ENCODE peak calls at places on chromosome 10, in six cellular contexts. T is AG20443; Y is LoVo; F is colonic mucosa; V is activated CD4-positive, CD25-positive, alpha-beta regulatory T cell; Q is NCI-H2081. I is an unnamed sample.

GRCh38 chr10:106440355-106440754 is 724.2 kb downstream of the SORCS1 start:
- DNase-seq in Q (no peak), V (no peak), T (no peak), F (no peak), Y (no peak), I (no peak)

GRCh38 chr10:33157108-33157507 is 177.4 kb downstream of the NRP1 start:
- DNase-seq in T (peak), Y (no peak), F (no peak), V (no peak), Q (no peak), I (no peak)

GRCh38 chr10:70255329-70256299 is 22.4 kb upstream of the PPA1 start:
- DNase-seq in Q (no peak), F (peak), Y (peak), V (no peak), T (peak), I (no peak)

GRCh38 chr10:36351159-36351558 is 709.1 kb upstream of the FZD8 start:
- DNase-seq in V (no peak), Q (no peak), Y (no peak), F (no peak), T (no peak), I (no peak)

GRCh38 chr10:61898435-61898778 is 3.1 kb upstream of the ARID5B start:
- DNase-seq in F (no peak), V (no peak), T (no peak), Q (peak), Y (peak), I (no peak)

GRCh38 chr10:77474386-77474785 is 163.2 kb downstream of the KCNMA1 start:
- DNase-seq in Q (no peak), Y (no peak), F (no peak), T (no peak), V (no peak), I (no peak)

GRCh38 chr10:2137549-2138174 is 400.3 kb upstream of the ADARB2 start:
- DNase-seq in T (no peak), Q (peak), V (no peak), Y (no peak), F (no peak), I (no peak)

GRCh38 chr10:82922755-82923154 is 1047.8 kb downstream of the NRG3 start:
- DNase-seq in Y (no peak), T (no peak), F (no peak), V (no peak), Q (no peak), I (no peak)

GRCh38 chr10:108393111-108393510 is 1228.6 kb upstream of the SORCS1 start:
- DNase-seq in T (peak), Q (no peak), Y (no peak), V (no peak), F (no peak), I (peak)

GRCh38 chr10:12042409-12042796 is 206 bp downstream of the UPF2 start:
- DNase-seq in Q (no peak), V (no peak), T (peak), F (no peak), Y (no peak), I (peak)

GRCh38 chr10:99754670-99755069 is 22.6 kb downstream of the CUTC start:
- DNase-seq in V (no peak), Q (no peak), F (no peak), T (no peak), Y (no peak), I (no peak)

GRCh38 chr10:4721994-4722753 is 103.8 kb upstream of the AKR1E2 start:
- DNase-seq in Y (no peak), F (no peak), Q (no peak), V (no peak), T (peak), I (no peak)

GRCh38 chr10:126787201-126787600 is 116.7 kb upstream of the C10orf90 start:
- DNase-seq in F (no peak), V (no peak), T (no peak), Y (no peak), Q (no peak), I (no peak)

GRCh38 chr10:62308101-62308500 is 39.5 kb upstream of the RTKN2 start:
- DNase-seq in Q (no peak), F (no peak), T (no peak), Y (no peak), V (no peak), I (no peak)